ENCODE peak calls at places on chromosomes 6 and 20, in four cellular contexts. X, P, V and K are unnamed samples.

GRCh38 chr6:142474446-142475289 is 172.9 kb downstream of the ADGRG6 start:
- DNase-seq in V (peak), P (peak), X (no peak), K (peak)

GRCh38 chr6:15380354-15380753 is 134.5 kb downstream of the JARID2 start:
- DNase-seq in P (no peak), V (no peak), X (no peak), K (no peak)

GRCh38 chr6:32845381-32845884 is 1.6 kb upstream of the PSMB8 start:
- DNase-seq in P (no peak), V (no peak), X (no peak), K (no peak)

GRCh38 chr6:25637946-25638345 is 14.1 kb upstream of the SCGN start:
- DNase-seq in V (peak), X (peak), P (no peak), K (no peak)

GRCh38 chr20:37406010-37406998 is 60.4 kb downstream of the SRC start:
- DNase-seq in V (peak), X (peak), P (peak), K (peak)

GRCh38 chr6:131281471-131282270 is 146.4 kb downstream of the AKAP7 start:
- DNase-seq in V (peak), P (no peak), X (no peak), K (no peak)

GRCh38 chr6:7073810-7074525 is 33.8 kb upstream of the RREB1 start:
- DNase-seq in V (no peak), X (no peak), P (no peak), K (no peak)

GRCh38 chr6:28211840-28212509 is 13.1 kb upstream of the ZSCAN9 start:
- DNase-seq in X (no peak), V (no peak), P (no peak), K (no peak)

GRCh38 chr6:168118935-168119334 is 39.9 kb upstream of the FRMD1 start:
- DNase-seq in P (no peak), X (no peak), V (no peak), K (no peak)

GRCh38 chr20:23746321-23746720 is 4.4 kb downstream of the CST1 start:
- DNase-seq in X (no peak), P (no peak), V (no peak), K (no peak)

GRCh38 chr20:58622671-58623578 is 28.2 kb upstream of the STX16 start:
- DNase-seq in P (peak), V (no peak), X (no peak), K (no peak)

GRCh38 chr20:34295284-34295683 is 7.9 kb downstream of the AHCY start:
- DNase-seq in P (no peak), X (no peak), V (no peak), K (no peak)

GRCh38 chr6:12610862-12611261 is 105.7 kb upstream of the PHACTR1 start:
- DNase-seq in X (no peak), P (no peak), V (no peak), K (no peak)

GRCh38 chr20:36998652-36999051 is 47.1 kb upstream of the SAMHD1 start:
- DNase-seq in P (no peak), V (no peak), X (no peak), K (no peak)

GRCh38 chr6:31558631-31559500 is 11.5 kb downstream of the NFKBIL1 start:
- DNase-seq in X (no peak), P (peak), V (no peak), K (no peak)

GRCh38 chr20:21503345-21503744 is 10.5 kb downstream of the NKX2-2 start:
- DNase-seq in P (no peak), X (no peak), V (no peak), K (no peak)

GRCh38 chr6:34292954-34293353 is 44.1 kb upstream of the SMIM29 start:
- DNase-seq in V (no peak), P (no peak), X (no peak), K (no peak)

GRCh38 chr20:608970-609369 is 1.1 kb downstream of the TCF15 start:
- DNase-seq in P (no peak), V (no peak), X (no peak), K (no peak)

GRCh38 chr6:82924799-82925535 is 140.7 kb downstream of the UBE3D start:
- DNase-seq in P (no peak), V (no peak), X (no peak), K (no peak)

GRCh38 chr20:11891081-11891826 is 26.4 kb upstream of the BTBD3 start:
- DNase-seq in P (peak), X (peak), V (peak), K (no peak)

GRCh38 chr20:10469599-10469998 is 34.5 kb downstream of the SLX4IP start:
- DNase-seq in P (peak), V (no peak), X (peak), K (peak)

GRCh38 chr6:36701401-36701991 is 3.9 kb downstream of the RAB44 start:
- DNase-seq in V (no peak), P (no peak), X (no peak), K (no peak)

GRCh38 chr20:14777571-14777970 is 440.2 kb upstream of the FLRT3 start:
- DNase-seq in X (no peak), V (no peak), P (no peak), K (no peak)

GRCh38 chr6:124512431-124512830 is 449.8 kb upstream of the RNF217 start:
- DNase-seq in V (no peak), P (no peak), X (no peak), K (no peak)

GRCh38 chr6:31007694-31008093 is 2.6 kb upstream of the MUC22 start:
- DNase-seq in V (no peak), X (no peak), P (peak), K (peak)

GRCh38 chr6:70849348-70850069 is 107.4 kb downstream of the B3GAT2 start:
- DNase-seq in V (no peak), X (no peak), P (no peak), K (no peak)

GRCh38 chr6:42642794-42643193 is 79.0 kb downstream of the UBR2 start:
- DNase-seq in V (no peak), X (no peak), P (no peak), K (no peak)